ENCODE peak calls at places on chromosomes 1 and 21, in four cellular contexts. K is Ammon's horn; P is activated naive CD8-positive, alpha-beta T cell treated with anti-CD3 and anti-CD28 coated beads, Interleukin-2, amount 50 U/mL, for 24 hours; N is activated CD8-positive, alpha-beta memory T cell treated with anti-CD3 and anti-CD28 coated beads for 4 hours. M is an unnamed sample.

GRCh38 chr1:154998818-154999650 is 3.6 kb upstream of the ZBTB7B start:
- DNase-seq in K (peak), P (peak), N (no peak), M (peak)

GRCh38 chr1:9247894-9248293 is 13.3 kb downstream of the H6PD start:
- DNase-seq in K (peak), P (no peak), N (no peak), M (no peak)

GRCh38 chr1:235640580-235640979 is 9.0 kb downstream of the GNG4 start:
- DNase-seq in K (no peak), P (no peak), N (no peak), M (no peak)

GRCh38 chr1:179206817-179207216 is 22.7 kb downstream of the ABL2 start:
- DNase-seq in K (peak), P (no peak), N (no peak), M (no peak)

GRCh38 chr1:193681422-193681821 is 495.0 kb upstream of the B3GALT2 start:
- DNase-seq in K (no peak), P (no peak), N (no peak), M (no peak)

GRCh38 chr1:190205713-190206112 is 272.0 kb downstream of the BRINP3 start:
- DNase-seq in K (no peak), P (no peak), N (no peak), M (no peak)

GRCh38 chr1:166127003-166127402 is 39.8 kb downstream of the FAM78B start:
- DNase-seq in K (peak), P (no peak), N (no peak), M (no peak)

GRCh38 chr1:246647113-246647512 is 77.1 kb upstream of the SCCPDH start:
- DNase-seq in K (peak), P (no peak), N (no peak), M (no peak)

GRCh38 chr21:45102391-45102932 is 28.1 kb downstream of the ADARB1 start:
- DNase-seq in K (no peak), P (no peak), N (no peak), M (no peak)

GRCh38 chr1:113226118-113226517 is 153.1 kb downstream of the LRIG2 start:
- DNase-seq in K (peak), P (no peak), N (no peak), M (no peak)

GRCh38 chr1:39959651-39960333 is 4.8 kb downstream of the MFSD2A start:
- DNase-seq in K (no peak), P (no peak), N (no peak), M (no peak)

GRCh38 chr1:168092566-168093355 is 44.0 kb downstream of the GPR161 start:
- DNase-seq in K (no peak), P (no peak), N (no peak), M (no peak)

GRCh38 chr1:205396972-205397616 is 24.8 kb downstream of the LEMD1 start:
- DNase-seq in K (peak), P (peak), N (no peak), M (peak)

GRCh38 chr1:100494393-100495084 is 43.4 kb upstream of the GPR88 start:
- DNase-seq in K (no peak), P (no peak), N (no peak), M (no peak)

GRCh38 chr1:47569681-47570470 is 132.0 kb downstream of the FOXD2 start:
- DNase-seq in K (no peak), P (no peak), N (no peak), M (no peak)

GRCh38 chr1:29708818-29709710 is 472.7 kb downstream of the PTPRU start:
- DNase-seq in K (no peak), P (no peak), N (no peak), M (no peak)

GRCh38 chr21:41396452-41397107 is 29.5 kb upstream of the MX1 start:
- DNase-seq in K (peak), P (no peak), N (no peak), M (peak)

GRCh38 chr1:82565146-82565545 is 764.4 kb downstream of the ADGRL2 start:
- DNase-seq in K (no peak), P (no peak), N (no peak), M (no peak)

GRCh38 chr1:226181996-226182714 is 4.4 kb downstream of the ACBD3 start:
- DNase-seq in K (peak), P (no peak), N (no peak), M (peak)

GRCh38 chr1:240237305-240237721 is 145.6 kb downstream of the FMN2 start:
- DNase-seq in K (no peak), P (no peak), N (no peak), M (no peak)

GRCh38 chr21:36747815-36748381 is 49.0 kb downstream of the SIM2 start:
- DNase-seq in K (peak), P (peak), N (no peak), M (peak)

GRCh38 chr1:27406354-27406665 is 13.9 kb downstream of the GPR3 start:
- DNase-seq in K (no peak), P (no peak), N (no peak), M (no peak)

GRCh38 chr1:229363723-229364122 is 20.9 kb upstream of the CCSAP start:
- DNase-seq in K (no peak), P (no peak), N (no peak), M (no peak)

GRCh38 chr1:2840036-2840809 is 38.7 kb upstream of the TTC34 start:
- DNase-seq in K (no peak), P (peak), N (peak), M (peak)

GRCh38 chr1:6511056-6511455 is 19.6 kb upstream of the PLEKHG5 start:
- DNase-seq in K (no peak), P (no peak), N (no peak), M (no peak)

GRCh38 chr1:211036701-211037494 is 97.0 kb downstream of the KCNH1 start:
- DNase-seq in K (peak), P (peak), N (no peak), M (no peak)

GRCh38 chr1:55827350-55827749 is 612.2 kb upstream of the USP24 start:
- DNase-seq in K (no peak), P (no peak), N (no peak), M (no peak)

GRCh38 chr1:18069903-18070302 is 37.7 kb upstream of the IGSF21 start:
- DNase-seq in K (no peak), P (no peak), N (no peak), M (no peak)

GRCh38 chr1:11731719-11732283 is 4.1 kb upstream of the AGTRAP start:
- DNase-seq in K (peak), P (peak), N (no peak), M (no peak)

GRCh38 chr1:190957565-190957964 is 479.9 kb upstream of the BRINP3 start:
- DNase-seq in K (no peak), P (no peak), N (no peak), M (peak)

GRCh38 chr1:165481820-165482532 is 37.0 kb upstream of the RXRG start:
- DNase-seq in K (no peak), P (peak), N (no peak), M (peak)

M was measured in KBM-7.